ENCODE peak calls at places on chromosomes 1 and 21, in five cellular contexts. L, C, Z, V and E are unnamed samples.

GRCh38 chr21:14120091-14120734 is 90.5 kb downstream of the LIPI start:
- DNase-seq in L (no peak), C (peak), Z (no peak), V (no peak), E (no peak)

GRCh38 chr1:153336650-153337049 is 12.0 kb downstream of the PGLYRP4 start:
- DNase-seq in L (no peak), C (no peak), Z (no peak), V (no peak), E (no peak)

GRCh38 chr1:10494754-10495474 is 20.2 kb downstream of the PEX14 start:
- DNase-seq in L (peak), C (peak), Z (peak), V (no peak), E (no peak)

GRCh38 chr1:116769561-116769977 is 15.3 kb downstream of the CD2 start:
- DNase-seq in L (no peak), C (peak), Z (no peak), V (no peak), E (peak)

GRCh38 chr1:113073457-113073950 is 506 bp downstream of the LRIG2 start:
- DNase-seq in L (peak), C (peak), Z (peak), V (peak), E (no peak)

GRCh38 chr1:87224209-87224608 is 104.5 kb upstream of the LMO4 start:
- DNase-seq in L (no peak), C (peak), Z (no peak), V (peak), E (peak)

GRCh38 chr1:72282690-72283203 is 408 bp upstream of the NEGR1 start:
- DNase-seq in L (peak), C (peak), Z (peak), V (peak), E (peak)

GRCh38 chr1:219670426-219671149 is 57.7 kb upstream of the ZC3H11B start:
- DNase-seq in L (no peak), C (no peak), Z (no peak), V (no peak), E (no peak)

GRCh38 chr1:36515315-36516138 is 32.8 kb upstream of the CSF3R start:
- DNase-seq in L (no peak), C (no peak), Z (no peak), V (no peak), E (no peak)

GRCh38 chr21:34202553-34203332 is 129.4 kb downstream of the MRPS6 start:
- DNase-seq in L (no peak), C (no peak), Z (no peak), V (no peak), E (no peak)

DNA sequence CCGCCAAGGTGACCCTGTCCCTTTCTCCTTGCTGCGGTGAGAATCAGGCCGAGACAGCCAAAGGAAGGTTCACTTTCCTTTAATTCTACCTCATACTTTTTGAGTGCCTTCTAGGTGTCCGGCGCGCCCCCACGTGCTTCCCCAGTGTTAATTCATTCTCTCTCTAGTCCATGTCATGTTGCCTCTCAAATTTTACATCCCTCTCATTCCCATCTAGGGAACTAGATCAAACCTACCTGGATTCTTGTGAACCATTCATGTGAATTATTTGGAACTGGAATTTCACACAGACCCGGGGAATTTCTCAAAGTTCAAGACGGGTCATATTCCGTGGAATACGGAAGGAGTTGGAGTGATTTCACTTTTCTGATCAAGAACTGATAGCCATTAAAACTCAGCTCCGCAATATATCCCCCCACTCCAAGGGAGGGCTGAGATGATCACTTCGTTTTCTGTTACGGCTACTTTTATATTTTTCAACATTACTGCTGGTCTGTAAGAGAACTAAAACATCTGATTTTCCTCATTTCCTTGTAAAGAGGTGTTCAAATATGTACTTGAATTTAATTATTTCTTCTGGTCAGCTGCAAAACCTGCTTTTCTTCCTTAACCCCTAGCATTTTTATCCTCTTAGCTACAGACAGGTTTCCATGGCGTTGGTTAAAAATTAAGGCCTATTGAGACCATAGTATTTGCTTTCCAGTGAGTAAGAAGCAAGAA is 1.0 kb upstream of the ENO1 start:
- DNase-seq in L (no peak), C (peak), Z (no peak), V (no peak), E (no peak)
- H3K4me3 ChIP-seq in L (peak), C (peak), Z (no peak), V (peak), E (peak)

DNA sequence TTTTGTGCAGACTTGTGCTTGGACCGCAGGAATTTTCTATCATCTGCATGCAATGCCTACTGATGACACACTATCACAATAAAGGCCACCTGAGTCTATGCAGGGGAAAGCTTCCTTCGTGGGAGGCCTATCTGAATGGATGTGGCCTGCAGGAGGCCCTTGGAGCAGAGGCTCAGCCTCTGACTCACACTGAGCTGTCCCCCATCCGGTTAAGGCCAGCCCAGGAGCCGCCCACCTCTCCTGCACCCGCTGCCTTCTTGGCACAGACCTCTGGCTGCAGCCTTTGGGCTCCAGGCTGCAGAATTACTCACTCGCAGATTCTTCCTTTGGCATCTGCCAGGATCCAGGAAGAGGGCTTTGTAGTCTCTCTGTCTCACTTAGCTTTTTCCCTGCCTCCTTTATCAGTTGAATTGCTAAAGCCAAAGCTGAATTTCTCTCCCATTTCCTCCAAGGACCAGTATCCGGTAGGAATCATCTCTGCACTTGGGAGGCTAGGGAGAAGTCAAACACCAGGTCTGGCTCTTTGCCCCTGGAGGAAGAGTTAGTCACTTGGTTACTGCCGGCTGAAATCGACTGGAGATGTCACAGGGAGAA is 65.1 kb upstream of the JUN start:
- DNase-seq in L (peak), C (peak), Z (peak), V (peak), E (peak)
- TF ChIP-seq CTCF in L (no peak), C (peak), Z (no peak), V (peak), E (peak)

DNA sequence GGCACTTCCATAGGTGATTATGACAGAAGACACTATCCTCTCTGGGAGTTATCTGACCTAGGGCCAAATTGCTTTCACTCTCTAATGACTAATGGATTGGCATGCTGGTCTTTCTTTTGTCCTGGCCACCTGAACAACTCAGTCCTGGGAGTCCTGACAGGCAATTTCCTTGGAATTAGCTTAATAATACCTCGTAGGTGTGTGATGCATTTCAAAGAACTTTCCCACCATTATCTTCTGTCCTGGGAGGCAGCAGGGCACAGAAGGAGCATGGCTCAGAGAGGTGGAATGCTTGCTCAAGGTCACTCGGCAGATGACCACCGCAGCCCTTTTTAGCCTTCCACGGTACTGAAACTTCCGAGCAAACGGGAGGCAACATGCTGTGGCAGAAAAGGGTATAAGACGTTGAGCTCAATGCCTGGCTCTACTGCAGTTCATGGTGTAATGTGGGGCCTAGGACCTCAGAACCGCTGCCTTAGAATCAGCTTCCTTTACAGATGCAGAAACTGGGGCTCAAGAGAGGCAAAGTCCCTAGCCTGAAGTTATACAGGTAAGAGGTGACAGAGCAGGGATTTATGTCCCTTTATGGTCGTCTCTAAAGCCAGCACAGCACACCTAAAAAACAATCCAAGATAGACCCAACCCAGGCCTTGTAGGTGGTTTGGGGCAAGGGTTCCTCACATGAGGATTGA is 3.2 kb downstream of the ID3 start:
- DNase-seq in L (no peak), C (peak), Z (no peak), V (no peak), E (peak)
- H3K4me3 ChIP-seq in L (peak), C (no peak), Z (no peak), V (no peak), E (peak)

DNA sequence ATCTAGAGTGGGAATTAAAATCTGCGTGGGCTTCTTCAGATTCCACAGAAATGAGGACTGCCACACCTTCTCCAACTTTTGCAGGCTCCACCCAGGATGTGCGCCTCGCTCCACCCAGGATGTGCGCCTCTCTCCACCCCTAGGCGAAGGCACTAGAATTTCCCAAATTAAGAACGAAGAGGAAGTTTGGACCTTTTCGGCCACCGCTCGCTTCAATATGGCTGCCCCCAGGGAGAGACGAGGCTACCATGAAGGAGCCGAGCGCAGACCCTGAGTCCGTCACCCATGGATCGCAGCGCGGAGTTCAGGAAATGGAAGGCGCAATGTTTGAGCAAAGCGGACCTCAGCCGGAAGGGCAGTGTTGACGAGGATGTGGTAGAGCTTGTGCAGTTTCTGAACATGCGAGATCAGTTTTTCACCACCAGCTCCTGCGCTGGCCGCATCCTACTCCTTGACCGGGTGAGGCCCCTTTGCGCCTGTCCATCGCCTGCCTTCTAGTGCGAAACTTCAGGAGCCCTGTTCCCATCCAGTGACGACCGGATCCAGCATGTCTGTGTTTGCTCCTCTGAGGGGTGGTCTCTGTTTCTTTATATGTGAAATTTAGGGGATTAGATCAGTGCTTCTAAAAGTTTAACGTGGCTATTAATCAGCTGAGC is at the start of the genes CRYZ and TYW3:
- DNase-seq in L (peak), C (peak), Z (peak), V (peak), E (peak)
- TF ChIP-seq CTCF in L (no peak), C (peak), Z (no peak), V (no peak), E (no peak)

GRCh38 chr1:3003941-3004270 is 17.4 kb upstream of the ACTRT2 start:
- DNase-seq in L (no peak), C (no peak), Z (peak), V (no peak), E (no peak)
- H3K4me3 ChIP-seq in L (no peak), C (no peak), Z (no peak), V (no peak), E (no peak)

GRCh38 chr1:212608956-212609700 is 567 bp downstream of the ATF3 start:
- DNase-seq in L (peak), C (no peak), Z (peak), V (no peak), E (no peak)
- TF ChIP-seq CTCF in L (no peak), C (peak), Z (peak), V (peak), E (peak)

DNA sequence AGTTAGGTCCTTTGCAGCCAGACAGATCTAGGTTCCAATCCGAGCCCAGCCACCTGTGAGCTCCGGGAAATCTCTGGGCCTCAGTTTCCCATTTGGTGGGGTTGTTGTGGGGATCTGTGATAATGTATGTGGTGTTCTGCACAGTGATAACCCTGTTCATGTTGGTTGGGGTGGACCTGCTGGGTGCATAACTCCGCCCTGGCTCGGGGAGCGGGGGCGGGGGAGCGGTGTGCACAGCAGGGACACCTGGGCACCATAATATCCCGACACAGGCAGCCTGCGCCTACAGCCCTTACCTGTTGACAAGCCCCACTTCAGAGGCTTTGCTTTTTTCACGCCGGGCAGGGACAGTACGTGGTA is 48.0 kb upstream of the ACOT11 start:
- DNase-seq in L (no peak), C (no peak), Z (no peak), V (no peak), E (no peak)
- H3K4me3 ChIP-seq in L (no peak), C (peak), Z (no peak), V (no peak), E (no peak)

DNA sequence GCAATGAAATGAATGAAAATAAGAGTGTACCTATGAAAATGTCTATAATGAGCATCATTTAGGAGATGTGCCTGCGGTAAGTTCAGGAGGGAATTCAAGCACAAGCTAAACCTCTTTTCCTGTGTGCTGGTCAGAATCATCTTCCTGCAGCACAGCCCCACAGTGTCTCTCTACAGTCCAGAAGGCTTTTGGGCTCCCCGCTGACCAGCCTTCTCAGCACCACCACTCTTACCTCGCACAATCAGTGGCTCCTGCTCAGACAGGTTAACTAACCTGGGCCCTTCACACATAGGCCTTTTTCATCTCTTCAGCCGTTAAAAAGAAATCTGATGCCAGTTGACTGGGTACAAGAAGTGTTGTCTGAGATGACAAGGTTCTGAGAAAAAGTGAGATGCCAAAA is 57.7 kb downstream of the LRRC8C start:
- DNase-seq in L (no peak), C (no peak), Z (no peak), V (no peak), E (no peak)
- TF ChIP-seq CTCF in L (no peak), C (no peak), Z (no peak), V (no peak), E (no peak)